ENCODE peak calls at places on chromosomes 11 and 22, in six cellular contexts. One of them, this sample, is unnamed.

GRCh38 chr11:6402561-6402981 is 12.3 kb downstream of the SMPD1 start:
- DNase-seq in body of pancreas: no peak
- DNase-seq in adrenal gland: no peak
- DNase-seq in NB4: peak
- DNase-seq in endothelial cell of umbilical vein: no peak
- DNase-seq in A549: no peak
- DNase-seq in this sample: no peak

GRCh38 chr22:34045311-34045710 is 125.0 kb upstream of the LARGE1 start:
- DNase-seq in A549: no peak
- DNase-seq in body of pancreas: no peak
- DNase-seq in NB4: no peak
- DNase-seq in adrenal gland: no peak
- DNase-seq in endothelial cell of umbilical vein: no peak
- DNase-seq in this sample: no peak

GRCh38 chr11:121067912-121068652 is 33.0 kb upstream of the TECTA start:
- DNase-seq in NB4: no peak
- DNase-seq in body of pancreas: no peak
- DNase-seq in A549: no peak
- DNase-seq in endothelial cell of umbilical vein: no peak
- DNase-seq in adrenal gland: no peak
- DNase-seq in this sample: no peak

GRCh38 chr11:133064152-133064877 is 468.0 kb downstream of the OPCML start:
- DNase-seq in NB4: peak
- DNase-seq in body of pancreas: peak
- DNase-seq in A549: peak
- DNase-seq in endothelial cell of umbilical vein: peak
- DNase-seq in adrenal gland: peak
- DNase-seq in this sample: peak

GRCh38 chr22:19798825-19799224 is 38.2 kb downstream of the TBX1 start:
- DNase-seq in adrenal gland: no peak
- DNase-seq in A549: no peak
- DNase-seq in NB4: no peak
- DNase-seq in endothelial cell of umbilical vein: no peak
- DNase-seq in body of pancreas: no peak
- DNase-seq in this sample: no peak

GRCh38 chr11:77129841-77130756 is 2.1 kb downstream of the MYO7A start:
- DNase-seq in adrenal gland: peak
- DNase-seq in NB4: no peak
- DNase-seq in body of pancreas: no peak
- DNase-seq in A549: no peak
- DNase-seq in endothelial cell of umbilical vein: no peak
- DNase-seq in this sample: no peak

GRCh38 chr22:36405671-36406070 is 17.9 kb upstream of the MYH9 start:
- DNase-seq in endothelial cell of umbilical vein: no peak
- DNase-seq in A549: no peak
- DNase-seq in adrenal gland: no peak
- DNase-seq in body of pancreas: no peak
- DNase-seq in NB4: peak
- DNase-seq in this sample: no peak

GRCh38 chr11:125797641-125798040 is 9.7 kb downstream of the PATE3 start:
- DNase-seq in A549: no peak
- DNase-seq in body of pancreas: no peak
- DNase-seq in endothelial cell of umbilical vein: no peak
- DNase-seq in adrenal gland: no peak
- DNase-seq in NB4: no peak
- DNase-seq in this sample: no peak

GRCh38 chr22:46574993-46575914 is 37.8 kb upstream of the CELSR1 start:
- DNase-seq in NB4: no peak
- DNase-seq in adrenal gland: peak
- DNase-seq in body of pancreas: peak
- DNase-seq in endothelial cell of umbilical vein: peak
- DNase-seq in A549: peak
- DNase-seq in this sample: peak

GRCh38 chr11:46278387-46279173 is 1.1 kb downstream of the CREB3L1 start:
- DNase-seq in NB4: peak
- DNase-seq in body of pancreas: peak
- DNase-seq in adrenal gland: peak
- DNase-seq in endothelial cell of umbilical vein: no peak
- DNase-seq in A549: no peak
- DNase-seq in this sample: no peak

GRCh38 chr11:122069946-122070345 is 46.1 kb downstream of the BLID start:
- DNase-seq in endothelial cell of umbilical vein: peak
- DNase-seq in NB4: peak
- DNase-seq in body of pancreas: peak
- DNase-seq in A549: no peak
- DNase-seq in adrenal gland: peak
- DNase-seq in this sample: peak

GRCh38 chr11:120551191-120551590 is 39.6 kb downstream of the GRIK4 start:
- DNase-seq in endothelial cell of umbilical vein: no peak
- DNase-seq in NB4: no peak
- DNase-seq in body of pancreas: no peak
- DNase-seq in adrenal gland: no peak
- DNase-seq in A549: no peak
- DNase-seq in this sample: no peak

GRCh38 chr11:6556139-6556949 is 47.1 kb downstream of the RRP8 start:
- DNase-seq in endothelial cell of umbilical vein: no peak
- DNase-seq in body of pancreas: no peak
- DNase-seq in NB4: no peak
- DNase-seq in A549: no peak
- DNase-seq in adrenal gland: no peak
- DNase-seq in this sample: no peak

GRCh38 chr22:19287889-19288288 is 3.6 kb downstream of the CLTCL1 start:
- DNase-seq in A549: no peak
- DNase-seq in body of pancreas: no peak
- DNase-seq in adrenal gland: no peak
- DNase-seq in endothelial cell of umbilical vein: no peak
- DNase-seq in NB4: no peak
- DNase-seq in this sample: no peak

GRCh38 chr22:24063986-24064385 is 52.9 kb downstream of the CABIN1 start:
- DNase-seq in NB4: no peak
- DNase-seq in A549: no peak
- DNase-seq in adrenal gland: no peak
- DNase-seq in endothelial cell of umbilical vein: no peak
- DNase-seq in body of pancreas: no peak
- DNase-seq in this sample: no peak

GRCh38 chr11:19848219-19848618 is 135.6 kb downstream of the NAV2 start:
- DNase-seq in A549: no peak
- DNase-seq in endothelial cell of umbilical vein: no peak
- DNase-seq in body of pancreas: no peak
- DNase-seq in adrenal gland: no peak
- DNase-seq in NB4: no peak
- DNase-seq in this sample: no peak

GRCh38 chr11:15176646-15177163 is 62.0 kb downstream of the INSC start:
- DNase-seq in A549: no peak
- DNase-seq in endothelial cell of umbilical vein: no peak
- DNase-seq in body of pancreas: no peak
- DNase-seq in adrenal gland: no peak
- DNase-seq in NB4: no peak
- DNase-seq in this sample: no peak

GRCh38 chr11:8713760-8714159 is 31.2 kb downstream of the RPL27A start:
- DNase-seq in A549: no peak
- DNase-seq in NB4: no peak
- DNase-seq in adrenal gland: no peak
- DNase-seq in body of pancreas: no peak
- DNase-seq in endothelial cell of umbilical vein: no peak
- DNase-seq in this sample: no peak

GRCh38 chr11:44744160-44744559 is 17.4 kb downstream of the TSPAN18 start:
- DNase-seq in A549: no peak
- DNase-seq in NB4: no peak
- DNase-seq in endothelial cell of umbilical vein: no peak
- DNase-seq in adrenal gland: peak
- DNase-seq in body of pancreas: no peak
- DNase-seq in this sample: no peak

GRCh38 chr11:30855383-30856006 is 269.3 kb upstream of the MPPED2 start:
- DNase-seq in adrenal gland: no peak
- DNase-seq in endothelial cell of umbilical vein: peak
- DNase-seq in body of pancreas: no peak
- DNase-seq in A549: no peak
- DNase-seq in NB4: peak
- DNase-seq in this sample: no peak

GRCh38 chr22:45529966-45530575 is 27.4 kb downstream of the FBLN1 start:
- DNase-seq in endothelial cell of umbilical vein: no peak
- DNase-seq in A549: no peak
- DNase-seq in NB4: no peak
- DNase-seq in body of pancreas: no peak
- DNase-seq in adrenal gland: no peak
- DNase-seq in this sample: no peak

GRCh38 chr11:125082611-125083311 is 19.7 kb downstream of the SLC37A2 start:
- DNase-seq in endothelial cell of umbilical vein: peak
- DNase-seq in adrenal gland: peak
- DNase-seq in NB4: peak
- DNase-seq in body of pancreas: no peak
- DNase-seq in A549: no peak
- DNase-seq in this sample: no peak

GRCh38 chr11:38392176-38392575 is 1794.1 kb upstream of the RAG2 start:
- DNase-seq in body of pancreas: no peak
- DNase-seq in A549: no peak
- DNase-seq in endothelial cell of umbilical vein: no peak
- DNase-seq in adrenal gland: no peak
- DNase-seq in NB4: no peak
- DNase-seq in this sample: no peak

DNA sequence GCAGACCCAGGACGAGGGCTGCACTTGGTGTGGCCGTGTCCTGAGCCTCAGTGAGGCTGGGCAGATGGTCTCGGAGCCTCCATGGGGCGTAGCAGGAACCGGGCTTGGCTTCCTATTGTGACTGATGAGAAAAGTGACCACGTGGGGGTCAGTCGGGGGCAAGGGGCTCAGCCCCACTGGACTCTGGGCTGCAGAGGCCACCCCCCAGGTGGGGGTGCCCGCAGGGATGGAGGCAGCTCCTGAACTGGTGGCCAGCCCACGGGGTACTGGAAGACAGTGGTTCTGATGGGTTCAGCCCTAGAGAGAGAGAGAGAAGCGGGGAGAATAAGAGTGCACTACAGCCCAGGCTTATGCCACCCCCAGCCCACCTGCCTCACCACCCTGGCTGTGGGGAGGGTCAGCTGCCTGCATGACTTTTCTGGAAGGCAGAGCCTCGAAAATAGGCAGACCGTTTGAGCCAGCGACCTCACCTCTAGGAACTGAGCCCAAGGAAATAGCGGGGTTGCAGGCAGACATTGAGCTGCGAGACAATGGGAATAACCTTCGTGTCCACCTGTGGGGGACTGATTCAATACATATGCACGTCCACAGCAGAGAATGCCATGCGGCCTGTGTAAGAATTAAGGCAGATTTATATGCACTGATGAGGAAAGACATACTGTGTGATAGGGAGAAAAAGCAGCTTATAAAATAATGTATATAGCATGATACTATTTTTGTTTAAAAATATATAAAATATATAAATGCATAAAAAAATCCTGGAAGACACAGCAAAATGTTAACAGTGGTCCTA is 11.5 kb downstream of the CABP7 start:
- DNase-seq in A549: no peak
- DNase-seq in NB4: no peak
- DNase-seq in endothelial cell of umbilical vein: no peak
- DNase-seq in body of pancreas: no peak
- DNase-seq in adrenal gland: no peak
- DNase-seq in this sample: no peak
- H3K4me3 ChIP-seq in A549: no peak
- H3K4me3 ChIP-seq in NB4: no peak
- H3K4me3 ChIP-seq in endothelial cell of umbilical vein: no peak
- H3K4me3 ChIP-seq in body of pancreas: no peak
- H3K4me3 ChIP-seq in adrenal gland: no peak
- H3K4me3 ChIP-seq in this sample: no peak

GRCh38 chr11:3225826-3226750 is 6.1 kb downstream of the MRGPRE start:
- DNase-seq in A549: no peak
- DNase-seq in adrenal gland: peak
- DNase-seq in NB4: peak
- DNase-seq in endothelial cell of umbilical vein: no peak
- DNase-seq in body of pancreas: no peak
- DNase-seq in this sample: peak
- TF ChIP-seq CTCF in A549: no peak
- TF ChIP-seq CTCF in adrenal gland: no peak
- TF ChIP-seq CTCF in NB4: no peak
- TF ChIP-seq CTCF in endothelial cell of umbilical vein: no peak
- TF ChIP-seq CTCF in body of pancreas: no peak
- TF ChIP-seq CTCF in this sample: no peak

GRCh38 chr11:1254733-1255132 is 31.9 kb downstream of the MUC5B start:
- DNase-seq in endothelial cell of umbilical vein: no peak
- DNase-seq in adrenal gland: no peak
- DNase-seq in NB4: no peak
- DNase-seq in body of pancreas: no peak
- DNase-seq in A549: no peak
- DNase-seq in this sample: no peak

GRCh38 chr11:1251236-1251770 is 28.4 kb downstream of the MUC5B start:
- DNase-seq in endothelial cell of umbilical vein: no peak
- DNase-seq in body of pancreas: no peak
- DNase-seq in adrenal gland: no peak
- DNase-seq in NB4: no peak
- DNase-seq in A549: no peak
- DNase-seq in this sample: no peak

GRCh38 chr11:1252371-1253102 is 29.7 kb downstream of the MUC5B start:
- DNase-seq in endothelial cell of umbilical vein: no peak
- DNase-seq in A549: no peak
- DNase-seq in NB4: no peak
- DNase-seq in body of pancreas: no peak
- DNase-seq in adrenal gland: no peak
- DNase-seq in this sample: no peak

GRCh38 chr11:1254086-1254648 is 31.3 kb downstream of the MUC5B start:
- DNase-seq in body of pancreas: no peak
- DNase-seq in NB4: no peak
- DNase-seq in A549: no peak
- DNase-seq in endothelial cell of umbilical vein: no peak
- DNase-seq in adrenal gland: no peak
- DNase-seq in this sample: no peak

GRCh38 chr11:1253103-1253485 is 30.2 kb downstream of the MUC5B start:
- DNase-seq in NB4: no peak
- DNase-seq in body of pancreas: no peak
- DNase-seq in endothelial cell of umbilical vein: no peak
- DNase-seq in adrenal gland: no peak
- DNase-seq in A549: no peak
- DNase-seq in this sample: no peak
- TF ChIP-seq POLR2A in NB4: no peak
- TF ChIP-seq POLR2A in body of pancreas: no peak
- TF ChIP-seq POLR2A in endothelial cell of umbilical vein: no peak
- TF ChIP-seq POLR2A in adrenal gland: no peak
- TF ChIP-seq POLR2A in A549: no peak
- TF ChIP-seq POLR2A in this sample: no peak

GRCh38 chr11:67356551-67356866 is 3.2 kb upstream of the POLD4 start:
- DNase-seq in NB4: no peak
- DNase-seq in endothelial cell of umbilical vein: no peak
- DNase-seq in A549: no peak
- DNase-seq in adrenal gland: no peak
- DNase-seq in body of pancreas: no peak
- DNase-seq in this sample: no peak

GRCh38 chr11:67356867-67357561 is 3.7 kb upstream of the POLD4 start:
- DNase-seq in adrenal gland: peak
- DNase-seq in endothelial cell of umbilical vein: peak
- DNase-seq in A549: peak
- DNase-seq in NB4: peak
- DNase-seq in body of pancreas: peak
- DNase-seq in this sample: no peak

GRCh38 chr11:67355794-67356550 is 2.6 kb upstream of the POLD4 start:
- DNase-seq in body of pancreas: no peak
- DNase-seq in A549: peak
- DNase-seq in NB4: no peak
- DNase-seq in endothelial cell of umbilical vein: no peak
- DNase-seq in adrenal gland: no peak
- DNase-seq in this sample: no peak

GRCh38 chr11:67355023-67355793 is 1.9 kb upstream of the POLD4 start:
- DNase-seq in NB4: no peak
- DNase-seq in A549: peak
- DNase-seq in endothelial cell of umbilical vein: no peak
- DNase-seq in body of pancreas: peak
- DNase-seq in adrenal gland: no peak
- DNase-seq in this sample: no peak

GRCh38 chr11:67357831-67358555 is 4.6 kb upstream of the POLD4 start:
- DNase-seq in A549: peak
- DNase-seq in body of pancreas: peak
- DNase-seq in NB4: no peak
- DNase-seq in adrenal gland: no peak
- DNase-seq in endothelial cell of umbilical vein: no peak
- DNase-seq in this sample: no peak
- H3K4me3 ChIP-seq in A549: no peak
- H3K4me3 ChIP-seq in body of pancreas: no peak
- H3K4me3 ChIP-seq in NB4: no peak
- H3K4me3 ChIP-seq in adrenal gland: no peak
- H3K4me3 ChIP-seq in endothelial cell of umbilical vein: no peak
- H3K4me3 ChIP-seq in this sample: no peak